ENCODE peak calls at places on chromosome 4, in nine cellular contexts. One of them, this sample, is unnamed.

GRCh38 chr4:71768123-71768522 is 15.8 kb downstream of the GC start:
- DNase-seq in CD8-positive, alpha-beta T cell: no peak
- DNase-seq in lower leg skin: no peak
- DNase-seq in fibroblast of mammary gland: no peak
- DNase-seq in PC-3: no peak
- DNase-seq in AG04449: no peak
- DNase-seq in lower lobe of right lung: no peak
- DNase-seq in fibroblast of villous mesenchyme: no peak
- DNase-seq in GM12864: no peak
- DNase-seq in this sample: no peak

GRCh38 chr4:78923459-78924312 is 15.6 kb downstream of the PAQR3 start:
- DNase-seq in CD8-positive, alpha-beta T cell: no peak
- DNase-seq in lower leg skin: no peak
- DNase-seq in fibroblast of mammary gland: no peak
- DNase-seq in PC-3: no peak
- DNase-seq in AG04449: no peak
- DNase-seq in lower lobe of right lung: no peak
- DNase-seq in fibroblast of villous mesenchyme: peak; percentile 25
- DNase-seq in GM12864: no peak
- DNase-seq in this sample: no peak

GRCh38 chr4:135316266-135316779 is 1114.7 kb upstream of the PABPC4L start:
- DNase-seq in CD8-positive, alpha-beta T cell: no peak
- DNase-seq in lower leg skin: no peak
- DNase-seq in fibroblast of mammary gland: no peak
- DNase-seq in PC-3: no peak
- DNase-seq in AG04449: no peak
- DNase-seq in lower lobe of right lung: no peak
- DNase-seq in fibroblast of villous mesenchyme: no peak
- DNase-seq in GM12864: no peak
- DNase-seq in this sample: no peak

GRCh38 chr4:70849277-70849676 is 9.6 kb upstream of the GRSF1 start:
- DNase-seq in CD8-positive, alpha-beta T cell: no peak
- DNase-seq in lower leg skin: no peak
- DNase-seq in fibroblast of mammary gland: no peak
- DNase-seq in PC-3: no peak
- DNase-seq in AG04449: no peak
- DNase-seq in lower lobe of right lung: no peak
- DNase-seq in fibroblast of villous mesenchyme: no peak
- DNase-seq in GM12864: no peak
- DNase-seq in this sample: no peak

GRCh38 chr4:2064276-2064991 is 5.3 kb downstream of the NAT8L start:
- DNase-seq in CD8-positive, alpha-beta T cell: no peak
- DNase-seq in lower leg skin: no peak
- DNase-seq in fibroblast of mammary gland: no peak
- DNase-seq in PC-3: peak; percentile 60
- DNase-seq in AG04449: no peak
- DNase-seq in lower lobe of right lung: peak; percentile 44
- DNase-seq in fibroblast of villous mesenchyme: peak; percentile 17
- DNase-seq in GM12864: no peak
- DNase-seq in this sample: peak; percentile 44

GRCh38 chr4:124872659-124873058 is 160.1 kb upstream of the ANKRD50 start:
- DNase-seq in CD8-positive, alpha-beta T cell: no peak
- DNase-seq in lower leg skin: no peak
- DNase-seq in fibroblast of mammary gland: no peak
- DNase-seq in PC-3: no peak
- DNase-seq in AG04449: no peak
- DNase-seq in lower lobe of right lung: no peak
- DNase-seq in fibroblast of villous mesenchyme: no peak
- DNase-seq in GM12864: no peak
- DNase-seq in this sample: no peak

GRCh38 chr4:140252144-140252741 is 98.3 kb upstream of the MAML3 start:
- DNase-seq in CD8-positive, alpha-beta T cell: no peak
- DNase-seq in lower leg skin: no peak
- DNase-seq in fibroblast of mammary gland: no peak
- DNase-seq in PC-3: peak; percentile 21
- DNase-seq in AG04449: no peak
- DNase-seq in lower lobe of right lung: peak; percentile 49
- DNase-seq in fibroblast of villous mesenchyme: no peak
- DNase-seq in GM12864: no peak
- DNase-seq in this sample: peak; percentile 81

GRCh38 chr4:78634011-78634664 is 82.6 kb downstream of the ANXA3 start:
- DNase-seq in CD8-positive, alpha-beta T cell: no peak
- DNase-seq in lower leg skin: peak; percentile 73
- DNase-seq in fibroblast of mammary gland: no peak
- DNase-seq in PC-3: no peak
- DNase-seq in AG04449: no peak
- DNase-seq in lower lobe of right lung: peak; percentile 48
- DNase-seq in fibroblast of villous mesenchyme: no peak
- DNase-seq in GM12864: no peak
- DNase-seq in this sample: no peak

GRCh38 chr4:140668111-140668510 is 88.1 kb downstream of the TBC1D9 start:
- DNase-seq in CD8-positive, alpha-beta T cell: no peak
- DNase-seq in lower leg skin: no peak
- DNase-seq in fibroblast of mammary gland: no peak
- DNase-seq in PC-3: no peak
- DNase-seq in AG04449: no peak
- DNase-seq in lower lobe of right lung: no peak
- DNase-seq in fibroblast of villous mesenchyme: no peak
- DNase-seq in GM12864: no peak
- DNase-seq in this sample: no peak

GRCh38 chr4:186485621-186486062 is 69.7 kb downstream of the MTNR1A start:
- DNase-seq in CD8-positive, alpha-beta T cell: no peak
- DNase-seq in lower leg skin: no peak
- DNase-seq in fibroblast of mammary gland: no peak
- DNase-seq in PC-3: peak; percentile 11
- DNase-seq in AG04449: no peak
- DNase-seq in lower lobe of right lung: no peak
- DNase-seq in fibroblast of villous mesenchyme: no peak
- DNase-seq in GM12864: no peak
- DNase-seq in this sample: no peak

GRCh38 chr4:109406337-109406931 is 27.2 kb upstream of the SEC24B start:
- DNase-seq in CD8-positive, alpha-beta T cell: no peak
- DNase-seq in lower leg skin: no peak
- DNase-seq in fibroblast of mammary gland: peak; percentile 72
- DNase-seq in PC-3: peak; percentile 70
- DNase-seq in AG04449: peak; percentile 23
- DNase-seq in lower lobe of right lung: no peak
- DNase-seq in fibroblast of villous mesenchyme: peak; percentile 69
- DNase-seq in GM12864: peak; percentile 35
- DNase-seq in this sample: peak; percentile 65

GRCh38 chr4:112968456-112969159 is 80.8 kb upstream of the ANK2 start:
- DNase-seq in CD8-positive, alpha-beta T cell: no peak
- DNase-seq in lower leg skin: no peak
- DNase-seq in fibroblast of mammary gland: peak; percentile 58
- DNase-seq in PC-3: peak; percentile 45
- DNase-seq in AG04449: no peak
- DNase-seq in lower lobe of right lung: no peak
- DNase-seq in fibroblast of villous mesenchyme: no peak
- DNase-seq in GM12864: no peak
- DNase-seq in this sample: no peak

DNA sequence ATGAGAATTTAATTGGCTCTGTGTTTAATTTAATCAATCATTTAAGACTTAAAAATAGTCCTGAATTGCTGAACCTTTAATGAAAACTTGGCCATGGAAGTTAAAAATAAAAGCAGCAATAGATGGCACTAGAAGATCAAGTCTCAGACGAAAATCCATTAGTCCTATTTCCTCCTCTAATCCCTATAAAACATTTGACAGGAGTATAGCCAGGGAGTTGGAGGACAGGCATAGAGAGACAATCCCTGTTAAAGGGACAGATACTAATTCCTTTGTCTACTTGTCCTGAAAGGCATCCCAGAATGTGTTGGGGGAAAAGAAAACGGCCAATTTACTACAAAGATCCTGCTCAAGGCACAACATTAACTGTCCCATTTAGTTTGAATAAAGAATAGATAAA is 276.3 kb upstream of the TACR3 start:
- DNase-seq in CD8-positive, alpha-beta T cell: no peak
- DNase-seq in lower leg skin: no peak
- DNase-seq in fibroblast of mammary gland: peak; percentile 12
- DNase-seq in PC-3: peak; percentile 25
- DNase-seq in AG04449: no peak
- DNase-seq in lower lobe of right lung: no peak
- DNase-seq in fibroblast of villous mesenchyme: no peak
- DNase-seq in GM12864: no peak
- DNase-seq in this sample: peak; percentile 42
- H3K4me3 ChIP-seq in CD8-positive, alpha-beta T cell: no peak overlapping the region
- H3K4me3 ChIP-seq in lower leg skin: no peak overlapping the region
- H3K4me3 ChIP-seq in fibroblast of mammary gland: no peak overlapping the region
- H3K4me3 ChIP-seq in PC-3: peak overlapping the region; percentile 26
- H3K4me3 ChIP-seq in AG04449: no peak overlapping the region
- H3K4me3 ChIP-seq in lower lobe of right lung: no peak overlapping the region
- H3K4me3 ChIP-seq in fibroblast of villous mesenchyme: no peak overlapping the region
- H3K4me3 ChIP-seq in GM12864: no peak overlapping the region
- H3K4me3 ChIP-seq in this sample: peak overlapping the region; percentile 61

DNA sequence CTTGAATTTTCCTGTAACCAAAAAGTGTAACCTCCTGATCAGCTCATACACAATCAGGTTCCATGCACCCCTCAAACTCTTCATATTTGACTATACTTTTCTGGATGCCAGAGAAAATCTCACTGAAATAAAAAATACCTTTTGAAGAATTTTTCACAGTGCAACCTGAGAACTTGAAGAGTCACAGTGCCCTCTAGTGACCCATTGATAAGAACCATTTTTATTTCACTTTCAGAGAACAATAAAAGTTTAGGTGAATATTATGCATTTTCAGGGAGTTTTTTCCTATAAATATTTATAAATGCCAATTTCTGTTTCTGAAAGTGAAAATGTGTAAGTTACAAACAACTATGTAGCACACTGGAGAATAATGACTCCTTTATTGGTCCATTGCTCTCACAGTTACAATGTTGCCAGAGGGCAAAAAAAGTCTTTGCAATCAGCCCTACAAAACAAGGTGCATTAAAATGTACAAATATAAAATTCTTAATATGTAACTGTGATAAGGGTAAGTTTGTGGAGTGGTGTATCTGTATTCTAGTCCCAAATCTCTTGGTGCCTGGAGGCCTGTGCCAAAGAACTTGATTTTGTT is 153.6 kb upstream of the INTU start:
- DNase-seq in CD8-positive, alpha-beta T cell: no peak
- DNase-seq in lower leg skin: no peak
- DNase-seq in fibroblast of mammary gland: peak; percentile 59
- DNase-seq in PC-3: peak; percentile 40
- DNase-seq in AG04449: no peak
- DNase-seq in lower lobe of right lung: no peak
- DNase-seq in fibroblast of villous mesenchyme: peak; percentile 39
- DNase-seq in GM12864: no peak
- DNase-seq in this sample: no peak
- TF ChIP-seq CTCF in CD8-positive, alpha-beta T cell: peak; percentile 19
- TF ChIP-seq CTCF in lower leg skin: no peak
- TF ChIP-seq CTCF in fibroblast of mammary gland: peak; percentile 54
- TF ChIP-seq CTCF in PC-3: peak; percentile 71
- TF ChIP-seq CTCF in AG04449: peak; percentile 18
- TF ChIP-seq CTCF in lower lobe of right lung: peak; percentile 59
- TF ChIP-seq CTCF in fibroblast of villous mesenchyme: peak; percentile 47
- TF ChIP-seq CTCF in GM12864: peak; percentile 36
- TF ChIP-seq CTCF in this sample: peak; percentile 83

DNA sequence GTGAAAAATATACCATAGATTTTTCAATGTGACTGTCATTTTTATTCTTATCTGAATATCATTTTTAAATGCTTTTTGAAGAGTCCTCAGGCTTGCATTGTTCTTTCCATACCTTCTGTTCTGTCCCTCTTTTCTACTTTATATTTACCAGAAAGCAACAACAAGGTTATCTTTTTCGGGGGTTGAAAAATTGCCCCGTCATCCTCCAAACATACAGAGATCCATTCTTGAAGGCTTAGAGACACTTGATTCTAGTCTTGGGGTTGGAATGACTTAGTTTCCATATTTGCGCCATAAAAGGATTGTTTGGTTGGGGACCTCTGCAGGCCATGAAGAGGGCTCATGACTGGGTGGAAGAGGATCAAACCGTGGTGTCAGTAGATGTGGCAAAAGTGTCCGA is 63.5 kb downstream of the FAM114A1 start:
- DNase-seq in CD8-positive, alpha-beta T cell: no peak
- DNase-seq in lower leg skin: no peak
- DNase-seq in fibroblast of mammary gland: no peak
- DNase-seq in PC-3: no peak
- DNase-seq in AG04449: no peak
- DNase-seq in lower lobe of right lung: no peak
- DNase-seq in fibroblast of villous mesenchyme: no peak
- DNase-seq in GM12864: no peak
- DNase-seq in this sample: no peak
- H3K4me3 ChIP-seq in CD8-positive, alpha-beta T cell: no peak overlapping the region
- H3K4me3 ChIP-seq in lower leg skin: no peak overlapping the region
- H3K4me3 ChIP-seq in fibroblast of mammary gland: no peak overlapping the region
- H3K4me3 ChIP-seq in PC-3: no peak overlapping the region
- H3K4me3 ChIP-seq in AG04449: no peak overlapping the region
- H3K4me3 ChIP-seq in lower lobe of right lung: no peak overlapping the region
- H3K4me3 ChIP-seq in fibroblast of villous mesenchyme: no peak overlapping the region
- H3K4me3 ChIP-seq in GM12864: no peak overlapping the region
- H3K4me3 ChIP-seq in this sample: no peak overlapping the region

GRCh38 chr4:5563856-5564255 is 144.5 kb downstream of the EVC2 start:
- DNase-seq in CD8-positive, alpha-beta T cell: no peak
- DNase-seq in lower leg skin: no peak
- DNase-seq in fibroblast of mammary gland: no peak
- DNase-seq in PC-3: no peak
- DNase-seq in AG04449: no peak
- DNase-seq in lower lobe of right lung: no peak
- DNase-seq in fibroblast of villous mesenchyme: no peak
- DNase-seq in GM12864: no peak
- DNase-seq in this sample: no peak
- TF ChIP-seq CTCF in CD8-positive, alpha-beta T cell: no peak
- TF ChIP-seq CTCF in lower leg skin: no peak
- TF ChIP-seq CTCF in fibroblast of mammary gland: no peak
- TF ChIP-seq CTCF in PC-3: no peak
- TF ChIP-seq CTCF in AG04449: no peak
- TF ChIP-seq CTCF in lower lobe of right lung: no peak
- TF ChIP-seq CTCF in fibroblast of villous mesenchyme: no peak
- TF ChIP-seq CTCF in GM12864: no peak
- TF ChIP-seq CTCF in this sample: no peak

This sample was measured in endodermal cell.